ENCODE peak calls at places on chromosomes 2 and 18, in six cellular contexts. X is stomach; L is RWPE1; O is stimulated activated CD4-positive, alpha-beta T cell treated with anti-CD3 and anti-CD28 coated beads, TNF-alpha, amount 100 ng/mL, for 48 hours; G is stimulated activated CD8-positive, alpha-beta memory T cell treated with anti-CD3 and anti-CD28 coated beads, Interleukin-15, amount 100 ng/mL, for 24 hours; W is cortex of kidney. B is an unnamed sample.

GRCh38 chr2:217800433-217801114 is 202.2 kb downstream of the TNS1 start:
- DNase-seq in O (no peak), G (no peak), W (no peak), L (no peak), X (no peak), B (peak)

GRCh38 chr2:191566347-191566746 is 111.6 kb upstream of the NABP1 start:
- DNase-seq in L (peak), W (no peak), O (peak), X (peak), G (peak), B (peak)

GRCh38 chr2:124959582-124959981 is 934.5 kb downstream of the CNTNAP5 start:
- DNase-seq in G (no peak), L (no peak), W (no peak), O (no peak), X (no peak), B (no peak)

GRCh38 chr2:127585270-127585807 is 49.9 kb downstream of the MYO7B start:
- DNase-seq in L (no peak), W (no peak), G (no peak), O (no peak), X (no peak), B (no peak)

GRCh38 chr18:12305930-12306629 is 2.0 kb upstream of the TUBB6 start:
- DNase-seq in X (no peak), W (no peak), L (no peak), O (no peak), G (no peak), B (no peak)

GRCh38 chr2:13616656-13617055 is 899.9 kb downstream of the TRIB2 start:
- DNase-seq in G (no peak), O (no peak), L (no peak), W (no peak), X (no peak), B (no peak)

GRCh38 chr18:60894254-60894945 is 438.8 kb upstream of the CDH20 start:
- DNase-seq in G (no peak), O (no peak), X (no peak), W (no peak), L (peak), B (no peak)

GRCh38 chr2:154455201-154455600 is 243.3 kb upstream of the KCNJ3 start:
- DNase-seq in L (no peak), O (no peak), G (no peak), X (no peak), W (no peak), B (no peak)

GRCh38 chr18:9779630-9780029 is 71.5 kb downstream of the RAB31 start:
- DNase-seq in W (no peak), X (peak), O (no peak), G (no peak), L (peak), B (peak)

GRCh38 chr2:104965900-104966299 is 72.0 kb upstream of the MRPS9 start:
- DNase-seq in W (no peak), X (no peak), L (no peak), G (no peak), O (no peak), B (no peak)

GRCh38 chr2:67295406-67295805 is 101.7 kb upstream of the ETAA1 start:
- DNase-seq in W (no peak), O (no peak), L (no peak), G (no peak), X (no peak), B (no peak)

GRCh38 chr2:173572848-173573247 is 218.2 kb downstream of the CDCA7 start:
- DNase-seq in L (no peak), O (no peak), G (no peak), W (no peak), X (no peak), B (no peak)

GRCh38 chr2:119407430-119408220 is 24.0 kb upstream of the TMEM37 start:
- DNase-seq in W (no peak), L (peak), O (peak), X (peak), G (no peak), B (no peak)

GRCh38 chr18:24659837-24660720 is 199.6 kb downstream of the HRH4 start:
- DNase-seq in W (no peak), G (no peak), L (no peak), X (no peak), O (peak), B (peak)

GRCh38 chr2:176435691-176436215 is 166.5 kb downstream of the MTX2 start:
- DNase-seq in G (no peak), O (no peak), W (no peak), X (no peak), L (no peak), B (no peak)

GRCh38 chr18:9827856-9828793 is 57.6 kb upstream of the TXNDC2 start:
- DNase-seq in W (no peak), L (peak), X (peak), G (no peak), O (no peak), B (peak)

GRCh38 chr18:34951625-34952379 is 89.4 kb upstream of the MAPRE2 start:
- DNase-seq in W (no peak), L (no peak), G (no peak), O (no peak), X (no peak), B (no peak)

GRCh38 chr2:240310201-240310600 is 125.3 kb upstream of the GPC1 start:
- DNase-seq in O (no peak), L (no peak), X (no peak), G (no peak), W (no peak), B (no peak)

GRCh38 chr2:1990151-1990589 is 245.9 kb upstream of the PXDN start:
- DNase-seq in L (no peak), O (no peak), G (no peak), X (no peak), W (no peak), B (no peak)

GRCh38 chr2:11684894-11685460 is 15.0 kb upstream of the NTSR2 start:
- DNase-seq in X (no peak), G (no peak), W (no peak), O (no peak), L (no peak), B (no peak)

GRCh38 chr2:236445678-236446077 is 123.9 kb upstream of the ACKR3 start:
- DNase-seq in O (no peak), X (no peak), G (no peak), W (no peak), L (no peak), B (no peak)

GRCh38 chr2:53353372-53354111 is 414.1 kb upstream of the CHAC2 start:
- DNase-seq in L (peak), O (no peak), G (no peak), W (no peak), X (no peak), B (peak)

GRCh38 chr2:220227272-220227920 is 600.0 kb downstream of the SLC4A3 start:
- DNase-seq in L (peak), O (no peak), W (no peak), G (no peak), X (no peak), B (no peak)

GRCh38 chr2:12620759-12621158 is 96.0 kb upstream of the TRIB2 start:
- DNase-seq in O (no peak), X (no peak), G (no peak), L (no peak), W (no peak), B (no peak)

GRCh38 chr2:120348134-120349103 is 2.5 kb downstream of the INHBB start:
- DNase-seq in G (no peak), O (no peak), X (no peak), W (no peak), L (no peak), B (no peak)

GRCh38 chr18:449374-449773 is 51.1 kb downstream of the COLEC12 start:
- DNase-seq in O (no peak), X (peak), G (no peak), L (no peak), W (no peak), B (no peak)

GRCh38 chr2:134122610-134123009 is 131.3 kb upstream of the MGAT5 start:
- DNase-seq in L (no peak), X (no peak), W (no peak), G (no peak), O (no peak), B (no peak)

GRCh38 chr2:119939915-119940314 is 73.0 kb upstream of the EPB41L5 start:
- DNase-seq in O (no peak), X (no peak), G (no peak), W (no peak), L (no peak), B (no peak)

GRCh38 chr18:741931-742512 is 29.6 kb upstream of the ENOSF1 start:
- DNase-seq in W (no peak), X (no peak), L (peak), O (no peak), G (no peak), B (no peak)

GRCh38 chr2:129400825-129401224 is 578.6 kb upstream of the RAB6C start:
- DNase-seq in G (no peak), O (no peak), X (no peak), L (no peak), W (no peak), B (no peak)

GRCh38 chr2:113211226-113212105 is 37.7 kb downstream of the PSD4 start:
- DNase-seq in L (peak), G (no peak), W (no peak), X (no peak), O (no peak), B (no peak)

GRCh38 chr2:68230246-68231060 is 21.9 kb downstream of the PPP3R1 start:
- DNase-seq in O (no peak), X (no peak), L (no peak), G (no peak), W (no peak), B (no peak)

GRCh38 chr2:191376981-191377629 is 131.9 kb downstream of the MYO1B start:
- DNase-seq in G (no peak), O (peak), L (peak), W (no peak), X (peak), B (peak)

GRCh38 chr2:54634564-54635511 is 88.6 kb upstream of the EML6 start:
- DNase-seq in X (no peak), W (no peak), O (no peak), L (peak), G (no peak), B (no peak)

GRCh38 chr2:18299423-18300212 is 260.8 kb downstream of the RDH14 start:
- DNase-seq in G (no peak), W (no peak), L (peak), O (no peak), X (no peak), B (no peak)

GRCh38 chr2:86477349-86477748 is 36.2 kb downstream of the KDM3A start:
- DNase-seq in O (no peak), G (no peak), L (no peak), W (no peak), X (no peak), B (no peak)

GRCh38 chr18:50053142-50053541 is 141.8 kb downstream of the MYO5B start:
- DNase-seq in W (no peak), L (no peak), X (no peak), O (no peak), G (no peak), B (no peak)

GRCh38 chr2:237687666-237688065 is 60.3 kb downstream of the LRRFIP1 start:
- DNase-seq in L (peak), G (no peak), W (no peak), O (no peak), X (peak), B (peak)

B was measured in left colon.